ENCODE peak calls at places on chromosomes 11 and 22, in ten cellular contexts. E is sigmoid colon, K is suprapubic skin, W is transverse colon, X is HepG2, I is HCT116, V is K562, B is breast epithelium, F is spleen, Y is prostate gland. C is an unnamed sample.

GRCh38 chr11:16612801-16613400 is 125.5 kb upstream of the C11orf58 start:
- DNase-seq in W (no peak), X (no peak), K (peak), I (no peak), V (no peak), F (no peak), Y (no peak), B (no peak), E (no peak), C (peak)

GRCh38 chr22:28952857-28953256 is 69.5 kb downstream of the ZNRF3 start:
- DNase-seq in I (no peak), V (no peak), W (no peak), F (no peak), K (no peak), E (no peak), B (no peak), X (no peak), Y (peak), C (no peak)

GRCh38 chr22:47205081-47205491 is 442.6 kb downstream of the TBC1D22A start:
- DNase-seq in V (no peak), Y (no peak), B (no peak), I (no peak), K (peak), F (peak), X (no peak), W (no peak), E (peak), C (no peak)

GRCh38 chr11:26187639-26188038 is 144.3 kb upstream of the ANO3 start:
- DNase-seq in K (no peak), E (no peak), Y (no peak), B (no peak), F (no peak), V (no peak), W (no peak), X (peak), I (no peak), C (peak)

GRCh38 chr22:28900379-28900778 is 17.0 kb downstream of the ZNRF3 start:
- DNase-seq in I (no peak), Y (no peak), F (no peak), E (peak), K (peak), X (no peak), V (no peak), W (no peak), B (no peak), C (no peak)

GRCh38 chr11:120511116-120511803 is at the start of gene GRIK4:
- DNase-seq in K (peak), F (peak), W (peak), E (peak), B (peak), V (peak), I (peak), Y (peak), X (peak), C (peak)

GRCh38 chr11:12864316-12865156 is 144.6 kb upstream of the RASSF10 start:
- DNase-seq in E (no peak), W (no peak), K (no peak), F (no peak), B (no peak), X (no peak), I (no peak), Y (peak), V (no peak), C (peak)

GRCh38 chr11:6703247-6704063 is 20.3 kb upstream of the MRPL17 start:
- DNase-seq in K (no peak), W (peak), Y (peak), X (peak), I (peak), E (no peak), F (no peak), V (peak), B (no peak), C (peak)

GRCh38 chr11:78460468-78460867 is 42.8 kb upstream of the GAB2 start:
- DNase-seq in E (no peak), B (no peak), I (no peak), K (no peak), Y (no peak), V (no peak), F (no peak), W (no peak), X (no peak), C (peak)

GRCh38 chr11:117973446-117973922 is 12.7 kb upstream of the IL10RA start:
- DNase-seq in F (no peak), K (no peak), V (no peak), B (no peak), X (no peak), Y (no peak), W (no peak), I (no peak), E (no peak), C (no peak)

GRCh38 chr11:27296406-27296994 is 66.5 kb downstream of the CCDC34 start:
- DNase-seq in I (peak), W (no peak), K (no peak), V (peak), F (no peak), E (no peak), Y (peak), X (peak), B (no peak), C (peak)

GRCh38 chr22:43174941-43175531 is 11.9 kb downstream of the TTLL12 start:
- DNase-seq in Y (peak), X (no peak), V (no peak), E (no peak), B (no peak), W (no peak), I (no peak), F (peak), K (no peak), C (no peak)

GRCh38 chr22:30596886-30597285 is 5.2 kb upstream of the PES1 start:
- DNase-seq in K (no peak), E (no peak), X (no peak), B (no peak), V (no peak), F (no peak), Y (no peak), I (no peak), W (no peak), C (no peak)

GRCh38 chr11:8271106-8271886 is 7.6 kb upstream of the LMO1 start:
- DNase-seq in X (no peak), K (no peak), F (peak), Y (no peak), E (peak), I (no peak), V (no peak), W (no peak), B (peak), C (no peak)

GRCh38 chr11:70207531-70208131 is 4.5 kb downstream of the FADD start:
- DNase-seq in K (no peak), E (no peak), Y (no peak), F (peak), W (no peak), V (no peak), B (no peak), X (no peak), I (no peak), C (no peak)

GRCh38 chr22:40443675-40444482 is 73.5 kb downstream of the SGSM3 start:
- DNase-seq in E (no peak), Y (no peak), W (no peak), K (no peak), B (no peak), F (no peak), X (no peak), I (no peak), V (no peak), C (no peak)

DNA sequence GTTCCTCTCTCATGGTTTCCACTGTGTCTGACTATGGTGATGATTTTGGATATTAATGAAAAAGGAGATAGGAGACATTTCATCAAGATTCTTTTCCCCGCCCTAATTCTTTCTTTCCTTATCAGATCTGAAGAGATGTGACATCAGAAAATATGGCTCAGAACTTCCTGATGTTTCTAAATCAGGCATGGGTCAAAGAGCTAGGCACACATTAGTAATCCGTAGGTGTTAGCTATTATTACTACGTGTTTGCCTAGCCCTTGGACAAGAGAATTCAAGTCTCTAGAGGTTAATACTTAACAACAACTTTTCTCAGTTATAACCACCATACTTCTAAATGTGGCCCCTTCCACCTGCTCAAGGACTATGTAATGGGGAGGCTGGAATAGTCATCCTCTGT is 5.8 kb downstream of the JOSD1 start:
- DNase-seq in B (no peak), I (no peak), K (no peak), E (no peak), V (no peak), Y (no peak), F (no peak), W (no peak), X (no peak), C (peak)
- TF ChIP-seq POLR2A in B (no peak), I (no peak), K (no peak), E (no peak), V (no peak), Y (no peak), F (no peak), W (peak), X (no peak), C (no peak)

DNA sequence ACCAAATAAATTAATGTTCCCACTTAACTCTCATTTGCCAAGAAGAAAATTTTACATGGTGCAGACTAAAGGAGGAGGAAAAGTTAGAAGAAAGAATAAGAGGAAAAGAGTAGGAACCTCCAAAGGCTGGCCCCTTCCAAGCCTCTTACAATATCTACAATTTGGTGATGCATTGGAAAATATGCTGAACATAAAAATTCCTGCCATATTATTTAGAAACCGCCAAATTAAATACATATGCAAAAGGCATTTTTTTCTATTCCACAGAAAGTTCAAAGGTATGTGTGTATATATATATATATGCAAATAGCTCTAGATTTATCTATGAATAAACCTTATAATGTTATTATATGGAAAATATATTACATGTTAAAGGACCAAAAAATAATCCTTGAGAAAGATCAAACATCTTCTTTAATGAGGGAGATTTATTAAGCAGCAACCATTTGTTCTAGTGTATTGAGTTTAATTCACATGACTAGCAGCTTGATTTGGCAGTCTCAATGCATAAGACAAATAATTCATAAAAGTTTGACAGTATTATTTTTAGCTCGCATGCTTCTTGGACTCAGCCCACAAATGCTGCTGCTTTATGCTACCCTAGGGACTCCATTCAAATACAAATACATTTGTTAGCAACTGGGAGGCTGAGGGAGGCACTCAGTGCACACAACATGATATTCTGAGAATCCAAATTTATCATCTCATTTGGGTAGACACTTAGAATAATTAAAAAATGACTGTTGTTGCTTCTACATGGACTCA is 184.9 kb downstream of the SBF2 start:
- DNase-seq in F (no peak), W (no peak), B (no peak), I (no peak), V (no peak), Y (no peak), E (no peak), K (no peak), X (no peak), C (peak)
- TF ChIP-seq POLR2AphosphoS5 in F (no peak), W (no peak), B (no peak), I (no peak), V (no peak), Y (peak), E (no peak), K (peak), X (no peak), C (no peak)

GRCh38 chr11:48058064-48058463 is 77.7 kb downstream of the PTPRJ start:
- DNase-seq in E (no peak), V (no peak), W (no peak), I (no peak), K (no peak), B (no peak), Y (no peak), X (no peak), F (no peak), C (no peak)
- H3K4me3 ChIP-seq in E (no peak), V (no peak), W (no peak), I (no peak), K (no peak), B (no peak), Y (no peak), X (no peak), F (no peak), C (no peak)

DNA sequence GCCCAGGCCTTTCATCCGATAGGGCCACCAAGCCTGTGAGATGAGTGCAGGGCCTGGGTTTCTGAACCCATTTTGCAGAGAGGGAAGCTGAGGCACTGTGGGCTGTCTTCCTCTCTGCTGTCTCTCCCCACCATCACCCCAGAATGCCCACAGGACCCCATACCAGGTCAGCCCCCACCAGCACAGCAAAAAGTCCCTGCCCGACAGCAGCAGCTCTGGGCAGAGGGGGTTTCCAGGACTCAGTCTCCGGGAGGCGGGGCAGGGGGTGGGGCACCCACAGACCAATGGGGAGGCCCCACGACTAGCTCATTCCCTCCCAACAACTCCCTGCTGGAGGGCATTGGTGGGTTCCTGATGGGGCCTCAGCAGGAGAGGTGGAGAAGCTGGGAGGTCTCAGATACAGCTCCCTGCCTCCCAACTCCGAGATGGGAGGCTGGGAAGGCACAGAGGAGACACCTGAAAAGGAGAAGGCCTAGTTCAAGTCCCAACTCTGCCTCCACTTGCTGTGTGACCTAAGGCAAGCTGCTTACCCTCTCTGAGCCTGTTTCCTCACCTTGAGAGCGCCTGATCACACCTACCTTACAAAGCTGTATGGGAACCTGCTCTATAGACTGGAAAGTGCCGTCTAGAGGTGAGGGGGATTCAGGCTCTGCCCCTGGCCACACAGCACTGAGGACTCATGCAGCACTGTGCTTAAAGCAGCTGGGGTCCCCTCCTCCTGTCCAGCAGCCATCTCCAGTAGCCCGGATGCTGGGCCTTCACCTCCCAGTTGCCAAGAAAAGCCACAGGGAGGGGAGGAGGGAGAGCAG is 3.5 kb downstream of the CBX7 start:
- DNase-seq in E (peak), Y (no peak), K (peak), V (peak), F (peak), W (peak), I (no peak), X (no peak), B (no peak), C (peak)
- TF ChIP-seq POLR2A in E (no peak), Y (no peak), K (no peak), V (no peak), F (no peak), W (no peak), I (no peak), X (no peak), B (no peak), C (no peak)

DNA sequence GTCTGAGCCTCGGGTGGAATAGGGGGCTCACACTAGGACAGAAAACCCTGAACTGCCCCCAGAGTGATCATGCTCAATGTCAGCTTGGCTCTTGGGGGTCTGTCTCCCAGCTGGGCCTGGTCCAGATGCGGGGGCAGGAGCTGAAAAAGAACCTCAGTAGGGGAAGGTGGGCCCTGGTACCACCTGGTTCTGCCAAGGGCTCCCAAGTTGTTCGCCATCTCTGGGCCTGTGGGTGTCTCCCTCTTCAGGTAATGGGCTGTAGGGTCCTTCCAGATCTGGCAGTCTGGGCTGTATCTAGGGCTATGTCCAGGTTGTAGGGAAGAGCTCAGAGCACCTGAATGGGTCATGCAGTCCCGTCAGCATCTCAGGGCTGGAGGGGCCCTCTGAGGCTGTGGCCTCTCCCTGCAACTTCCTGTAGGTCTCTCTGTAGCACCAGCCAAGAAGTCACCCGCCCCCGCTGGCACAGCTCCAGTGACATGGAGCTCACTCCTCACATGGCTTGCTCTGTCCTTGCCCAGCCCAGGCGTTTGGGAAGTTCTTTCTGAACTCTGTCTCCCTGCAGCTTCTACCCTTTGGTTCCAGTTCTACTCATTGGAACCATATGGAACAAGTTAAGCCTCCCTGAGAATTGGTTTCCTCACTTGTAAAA is 33.0 kb upstream of the SOX10 start:
- DNase-seq in V (no peak), E (peak), F (no peak), K (peak), Y (peak), X (no peak), I (no peak), B (peak), W (peak), C (peak)
- TF ChIP-seq POLR2AphosphoS5 in V (no peak), E (no peak), F (no peak), K (no peak), Y (peak), X (no peak), I (no peak), B (no peak), W (no peak), C (no peak)

DNA sequence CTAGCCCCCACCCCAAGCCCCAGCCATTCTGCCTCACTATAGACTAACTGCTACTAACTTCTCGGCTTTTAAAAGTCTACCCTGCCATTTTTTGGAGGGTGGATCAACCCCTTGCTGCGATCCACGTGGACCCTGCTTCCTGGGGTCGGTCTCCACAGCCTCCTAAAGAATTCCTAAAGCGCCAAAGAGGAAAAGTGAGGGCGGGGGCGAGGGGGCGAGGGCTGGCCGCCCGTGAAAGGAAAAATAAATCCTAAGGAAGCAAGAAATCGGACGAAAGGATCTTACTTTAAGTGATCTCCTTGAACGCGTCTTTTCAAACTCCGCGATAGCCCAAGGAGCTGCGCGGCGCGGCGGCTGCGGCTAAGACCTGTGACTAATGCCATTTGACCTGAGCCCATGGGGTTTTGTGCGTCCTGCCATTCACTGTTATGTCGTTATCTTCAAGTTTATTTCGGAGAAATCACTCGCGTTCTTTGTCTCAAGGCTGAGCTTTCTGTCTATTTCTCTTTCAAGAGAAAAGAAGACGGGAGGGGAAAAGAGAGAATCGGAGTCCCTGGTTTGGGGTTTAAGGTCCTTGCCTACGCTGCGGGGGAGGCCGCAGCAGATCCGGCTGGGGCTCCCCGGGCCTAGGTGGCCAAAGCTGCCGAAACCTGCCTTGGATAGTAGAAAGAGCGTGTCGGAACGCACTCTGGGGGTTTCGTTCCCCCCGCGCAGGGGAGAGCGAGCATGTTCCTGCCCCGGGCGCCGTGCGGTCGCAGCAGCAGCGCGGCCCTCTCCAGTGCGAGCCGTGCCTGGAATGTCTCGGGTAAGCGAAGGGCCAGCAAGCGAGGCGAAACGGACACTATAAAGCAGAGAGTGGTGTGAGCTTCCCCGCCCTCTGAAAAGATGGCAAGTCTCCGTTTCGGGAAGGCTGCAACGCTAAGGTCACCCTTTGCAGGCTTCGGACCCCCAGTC is 2.8 kb upstream of the DBX1 start:
- DNase-seq in X (no peak), Y (no peak), K (no peak), F (no peak), W (no peak), I (no peak), E (no peak), V (no peak), B (no peak), C (peak)
- H3K4me3 ChIP-seq in X (no peak), Y (no peak), K (peak), F (no peak), W (peak), I (no peak), E (peak), V (no peak), B (no peak), C (no peak)

GRCh38 chr22:35860837-35861236 is 143.2 kb downstream of the APOL5 start:
- DNase-seq in V (no peak), F (no peak), B (no peak), X (no peak), W (no peak), K (no peak), Y (no peak), E (no peak), I (no peak), C (no peak)

GRCh38 chr22:35862697-35863096 is 145.0 kb downstream of the APOL5 start:
- DNase-seq in F (no peak), X (no peak), W (no peak), Y (no peak), I (no peak), K (no peak), V (no peak), E (no peak), B (no peak), C (no peak)

GRCh38 chr22:35860087-35860733 is 142.5 kb downstream of the APOL5 start:
- DNase-seq in X (no peak), Y (no peak), V (no peak), W (no peak), K (no peak), E (no peak), B (no peak), F (no peak), I (no peak), C (no peak)

GRCh38 chr22:35863432-35863831 is 145.8 kb downstream of the APOL5 start:
- DNase-seq in Y (no peak), I (no peak), V (no peak), K (no peak), W (no peak), B (no peak), E (no peak), F (no peak), X (no peak), C (no peak)

GRCh38 chr22:35861451-35861850 is 143.8 kb downstream of the APOL5 start:
- DNase-seq in B (no peak), I (no peak), W (no peak), Y (no peak), F (no peak), X (no peak), E (no peak), K (no peak), V (no peak), C (no peak)
- TF ChIP-seq POLR2A in B (no peak), I (no peak), W (no peak), Y (no peak), F (no peak), X (no peak), E (no peak), K (no peak), V (no peak), C (no peak)

C was measured in endothelial cell of umbilical vein.